ENCODE peak calls at places on chromosome 5, in four cellular contexts. Q is RWPE2; P is Peyer's patch; N is stimulated activated CD8-positive, alpha-beta memory T cell treated with anti-CD3 and anti-CD28 coated beads, Interleukin-15, amount 100 ng/mL, for 48 hours. O is an unnamed sample.

GRCh38 chr5:110063640-110064592 is 374.2 kb downstream of the MAN2A1 start:
- DNase-seq in Q (no peak), P (no peak), N (no peak), O (no peak)

GRCh38 chr5:135344351-135344750 is 54.7 kb downstream of the MACROH2A1 start:
- DNase-seq in Q (no peak), P (no peak), N (no peak), O (no peak)

GRCh38 chr5:77181173-77181572 is 29.3 kb upstream of the PDE8B start:
- DNase-seq in Q (no peak), P (no peak), N (no peak), O (no peak)

GRCh38 chr5:31149072-31149471 is 44.4 kb upstream of the CDH6 start:
- DNase-seq in Q (no peak), P (no peak), N (no peak), O (no peak)

GRCh38 chr5:77627869-77628674 is 10.4 kb downstream of the OTP start:
- DNase-seq in Q (no peak), P (no peak), N (no peak), O (no peak)

GRCh38 chr5:169538935-169539334 is 44.6 kb upstream of the SPDL1 start:
- DNase-seq in Q (no peak), P (no peak), N (no peak), O (no peak)

GRCh38 chr5:170347022-170347421 is 42.1 kb downstream of the KCNMB1 start:
- DNase-seq in Q (no peak), P (no peak), N (no peak), O (no peak)

GRCh38 chr5:155522540-155522939 is 509.0 kb downstream of the KIF4B start:
- DNase-seq in Q (no peak), P (no peak), N (no peak), O (no peak)

GRCh38 chr5:44574626-44575025 is 185.4 kb upstream of the FGF10 start:
- DNase-seq in Q (no peak), P (no peak), N (no peak), O (no peak)

GRCh38 chr5:40735609-40736008 is 20.2 kb downstream of the TTC33 start:
- DNase-seq in Q (no peak), P (no peak), N (no peak), O (no peak)

GRCh38 chr5:59241119-59241518 is 652.4 kb downstream of the PDE4D start:
- DNase-seq in Q (no peak), P (no peak), N (no peak), O (no peak)

GRCh38 chr5:73966411-73966810 is 340.4 kb downstream of the ARHGEF28 start:
- DNase-seq in Q (no peak), P (no peak), N (no peak), O (no peak)

GRCh38 chr5:107331882-107332281 is 338.9 kb downstream of the EFNA5 start:
- DNase-seq in Q (no peak), P (no peak), N (no peak), O (no peak)

GRCh38 chr5:79621056-79621455 is 8.8 kb downstream of the TENT2 start:
- DNase-seq in Q (no peak), P (no peak), N (no peak), O (no peak)

GRCh38 chr5:6190838-6191237 is 187.5 kb downstream of the MED10 start:
- DNase-seq in Q (no peak), P (no peak), N (no peak), O (no peak)

GRCh38 chr5:103298557-103298956 is 40.0 kb downstream of the MACIR start:
- DNase-seq in Q (no peak), P (no peak), N (no peak), O (no peak)

GRCh38 chr5:81631124-81631523 is 119.8 kb downstream of the SSBP2 start:
- DNase-seq in Q (no peak), P (peak), N (peak), O (no peak)

GRCh38 chr5:159975462-159976019 is 33.4 kb upstream of the TTC1 start:
- DNase-seq in Q (no peak), P (no peak), N (no peak), O (no peak)

GRCh38 chr5:148388692-148389091 is 4.9 kb downstream of the FBXO38 start:
- DNase-seq in Q (no peak), P (no peak), N (no peak), O (no peak)

GRCh38 chr5:143142596-143143435 is 260.7 kb downstream of the NR3C1 start:
- DNase-seq in Q (peak), P (no peak), N (no peak), O (peak)

GRCh38 chr5:95859327-95860060 is 37.0 kb upstream of the GLRX start:
- DNase-seq in Q (no peak), P (no peak), N (no peak), O (no peak)

GRCh38 chr5:67315082-67315801 is 118.6 kb upstream of the CD180 start:
- DNase-seq in Q (no peak), P (no peak), N (no peak), O (no peak)

GRCh38 chr5:181069767-181070491 is 29.9 kb downstream of the BTNL9 start:
- DNase-seq in Q (no peak), P (no peak), N (no peak), O (no peak)

GRCh38 chr5:76794871-76795270 is 24.0 kb upstream of the F2RL1 start:
- DNase-seq in Q (no peak), P (no peak), N (no peak), O (no peak)

GRCh38 chr5:151319334-151319733 is 15.8 kb upstream of the SLC36A3 start:
- DNase-seq in Q (no peak), P (no peak), N (no peak), O (peak)

GRCh38 chr5:176446884-176447537 is 1.2 kb upstream of the FAF2 start:
- DNase-seq in Q (no peak), P (no peak), N (no peak), O (no peak)

GRCh38 chr5:143699121-143699520 is 112.8 kb upstream of the HMHB1 start:
- DNase-seq in Q (no peak), P (no peak), N (peak), O (no peak)

GRCh38 chr5:86865396-86865795 is 247.7 kb downstream of the COX7C start:
- DNase-seq in Q (no peak), P (no peak), N (no peak), O (no peak)

GRCh38 chr5:74483001-74483400 is 157.5 kb downstream of the ENC1 start:
- DNase-seq in Q (no peak), P (no peak), N (no peak), O (no peak)

GRCh38 chr5:170632266-170632984 is 128.6 kb downstream of the KCNIP1 start:
- DNase-seq in Q (peak), P (no peak), N (no peak), O (no peak)

GRCh38 chr5:154309805-154310204 is 119.3 kb downstream of the GALNT10 start:
- DNase-seq in Q (no peak), P (no peak), N (no peak), O (no peak)

GRCh38 chr5:58043607-58043945 is 416.3 kb downstream of the PLK2 start:
- DNase-seq in Q (no peak), P (no peak), N (no peak), O (no peak)

O was measured in uterus.